ENCODE peak calls at places on chromosome 19, in seven cellular contexts. V is mucosa of descending colon, G is AG09309, S is cardiac fibroblast, B is GM23338, Y is upper lobe of left lung, O is prostate gland. I is an unnamed sample.

GRCh38 chr19:572891-573825 is 762 bp downstream of the BSG start:
- DNase-seq in Y (no peak), S (peak; percentile 67), V (peak; percentile 75), G (no peak), O (no peak), B (peak; percentile 59), I (peak; percentile 44)

GRCh38 chr19:57537953-57538547 is 10.9 kb downstream of the ZNF549 start:
- DNase-seq in S (peak; percentile 14), O (no peak), G (no peak), Y (no peak), V (no peak), B (no peak), I (no peak)

GRCh38 chr19:50728084-50728737 is 5.0 kb downstream of the CLEC11A start:
- DNase-seq in V (peak; percentile 51), S (peak; percentile 49), B (peak; percentile 99), O (peak; percentile 39), Y (peak; percentile 83), G (no peak), I (peak; percentile 38)

GRCh38 chr19:28705008-28705407 is 507.9 kb downstream of the UQCRFS1 start:
- DNase-seq in Y (no peak), B (peak; percentile 52), G (peak; percentile 68), O (no peak), V (no peak), S (peak; percentile 95), I (no peak)

GRCh38 chr19:7463575-7463974 is 25.3 kb downstream of the PEX11G start:
- DNase-seq in B (no peak), S (no peak), V (no peak), G (no peak), O (no peak), Y (no peak), I (no peak)

GRCh38 chr19:54426291-54426918 is 11.1 kb downstream of the TTYH1 start:
- DNase-seq in S (no peak), G (no peak), O (no peak), B (no peak), Y (no peak), V (no peak), I (no peak)

GRCh38 chr19:51034704-51035103 is at the start of gene KLK12:
- DNase-seq in Y (no peak), V (no peak), S (no peak), B (no peak), O (peak; percentile 42), G (no peak), I (no peak)

GRCh38 chr19:3785464-3785937 is 680 bp downstream of the MATK start:
- DNase-seq in V (no peak), B (no peak), Y (no peak), S (no peak), O (no peak), G (no peak), I (no peak)

GRCh38 chr19:47446534-47447469 is 24.9 kb downstream of the SLC8A2 start:
- DNase-seq in G (no peak), S (peak; percentile 18), Y (peak; percentile 82), B (peak; percentile 97), V (peak; percentile 63), O (no peak), I (no peak)

GRCh38 chr19:4524808-4525562 is 6.7 kb upstream of the PLIN4 start:
- DNase-seq in S (peak; percentile 55), Y (peak; percentile 85), B (peak; percentile 80), G (no peak), O (no peak), V (peak; percentile 72), I (no peak)

GRCh38 chr19:801030-801860 is 4.0 kb downstream of the PTBP1 start:
- DNase-seq in Y (peak; percentile 86), B (peak; percentile 15), S (peak; percentile 58), V (peak; percentile 60), O (no peak), G (no peak), I (peak; percentile 85)

GRCh38 chr19:48480151-48480475 is 10.9 kb downstream of the CYTH2 start:
- DNase-seq in V (peak; percentile 65), S (no peak), Y (peak; percentile 88), O (peak; percentile 68), G (no peak), B (peak; percentile 91), I (peak; percentile 66)

GRCh38 chr19:56547535-56547934 is 8.8 kb downstream of the ZFP28 start:
- DNase-seq in O (no peak), S (no peak), Y (no peak), B (peak; percentile 77), V (no peak), G (no peak), I (no peak)

GRCh38 chr19:15025237-15025636 is 24.0 kb upstream of the CASP14 start:
- DNase-seq in G (no peak), O (no peak), B (peak; percentile 63), Y (no peak), S (peak; percentile 4), V (no peak), I (no peak)

GRCh38 chr19:5823579-5824281 is 15.8 kb downstream of the FUT6 start:
- DNase-seq in V (peak; percentile 66), G (no peak), O (no peak), B (peak; percentile 62), S (peak; percentile 13), Y (peak; percentile 81), I (peak; percentile 62)

GRCh38 chr19:19860756-19861390 is 4.8 kb upstream of the ZNF253 start:
- DNase-seq in Y (peak; percentile 74), V (no peak), S (no peak), B (peak; percentile 97), G (no peak), O (no peak), I (no peak)

GRCh38 chr19:14370169-14370998 is 10.9 kb upstream of the ADGRE5 start:
- DNase-seq in V (no peak), Y (no peak), G (no peak), B (no peak), O (no peak), S (no peak), I (no peak)

GRCh38 chr19:10295847-10296591 is 6.3 kb downstream of the ICAM5 start:
- DNase-seq in V (peak; percentile 46), O (no peak), B (peak; percentile 75), G (no peak), Y (peak; percentile 84), S (no peak), I (no peak)
- H3K4me3 ChIP-seq in V (no peak overlapping the region), O (peak overlapping the region; percentile 1), B (peak overlapping the region; percentile 63), G (no peak overlapping the region), Y (peak overlapping the region; percentile 50), S (no peak overlapping the region), I (no peak overlapping the region)

GRCh38 chr19:17137417-17137816 is 61.8 kb downstream of the MYO9B start:
- DNase-seq in O (no peak), V (no peak), B (no peak), G (no peak), S (no peak), Y (no peak), I (no peak)

GRCh38 chr19:17136617-17137016 is 61.0 kb downstream of the MYO9B start:
- DNase-seq in G (no peak), B (no peak), S (no peak), O (no peak), V (no peak), Y (no peak), I (no peak)

GRCh38 chr19:17138937-17139598 is 63.5 kb downstream of the MYO9B start:
- DNase-seq in B (no peak), Y (no peak), S (no peak), G (no peak), O (peak; percentile 68), V (no peak), I (peak; percentile 81)

GRCh38 chr19:17136026-17136425 is 60.4 kb downstream of the MYO9B start:
- DNase-seq in V (no peak), O (no peak), B (peak; percentile 37), Y (no peak), G (no peak), S (no peak), I (no peak)
- H3K4me3 ChIP-seq in V (no peak overlapping the region), O (no peak overlapping the region), B (peak overlapping the region; percentile 16), Y (peak overlapping the region; percentile 26), G (no peak overlapping the region), S (no peak overlapping the region), I (no peak overlapping the region)

GRCh38 chr19:39672473-39672872 is 16.8 kb downstream of the LGALS16 start:
- DNase-seq in B (no peak), Y (no peak), V (no peak), G (no peak), S (no peak), O (no peak), I (no peak)
- H3K4me3 ChIP-seq in B (no peak overlapping the region), Y (no peak overlapping the region), V (no peak overlapping the region), G (no peak overlapping the region), S (no peak overlapping the region), O (no peak overlapping the region), I (no peak overlapping the region)

GRCh38 chr19:17871878-17872250 is at the start of gene SLC5A5:
- DNase-seq in O (no peak), V (no peak), B (peak; percentile 42), Y (no peak), G (no peak), S (no peak), I (no peak)

GRCh38 chr19:17871032-17871877 is 490 bp upstream of the SLC5A5 start:
- DNase-seq in G (no peak), V (no peak), Y (no peak), B (no peak), O (no peak), S (no peak), I (no peak)

GRCh38 chr19:17874423-17875135 is 2.8 kb downstream of the SLC5A5 start:
- DNase-seq in O (no peak), B (no peak), S (no peak), V (no peak), Y (no peak), G (no peak), I (no peak)

GRCh38 chr19:17872251-17873001 is 681 bp downstream of the SLC5A5 start:
- DNase-seq in S (no peak), G (no peak), O (no peak), V (peak; percentile 51), Y (peak; percentile 88), B (peak; percentile 39), I (no peak)

DNA sequence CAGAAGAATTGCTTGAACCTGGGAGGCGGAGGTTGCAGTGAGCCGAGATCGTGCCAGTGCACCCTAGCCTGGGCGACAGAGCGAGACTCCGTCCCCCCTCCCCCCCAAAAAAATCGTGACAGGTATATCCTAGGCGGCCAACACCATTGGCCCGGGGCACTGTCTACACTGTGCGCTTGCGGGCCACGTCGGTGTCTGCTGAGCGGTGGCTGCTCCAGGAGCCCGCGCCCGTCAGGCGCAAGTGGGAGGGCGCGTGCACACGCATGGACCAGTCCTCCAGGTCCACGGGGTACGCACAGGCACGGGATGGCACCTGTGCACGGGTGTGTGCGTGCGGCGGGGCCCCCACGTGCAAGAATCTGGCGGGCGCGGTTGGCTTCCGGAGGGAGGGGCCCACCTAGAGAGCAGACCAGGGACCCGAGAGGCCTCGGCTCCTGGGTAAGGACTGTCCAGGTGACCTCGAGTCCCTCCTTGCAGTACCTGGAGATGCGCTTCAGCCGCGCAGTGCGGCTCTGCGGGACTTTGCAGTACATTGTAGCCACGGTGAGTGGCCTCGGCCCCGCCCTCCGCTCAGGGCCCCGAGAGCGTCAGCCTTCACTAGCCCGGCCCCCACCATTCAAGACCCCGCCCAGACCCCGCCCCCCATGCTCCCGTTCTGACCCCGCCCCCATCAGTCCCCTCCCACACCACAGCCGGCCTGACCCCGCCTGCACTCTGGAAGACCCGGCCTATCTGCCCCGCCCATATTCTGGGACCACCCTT is 2.1 kb downstream of the SLC5A5 start:
- DNase-seq in V (peak; percentile 71), O (no peak), B (peak; percentile 94), S (peak; percentile 27), Y (peak; percentile 87), G (no peak), I (no peak)
- H3K4me3 ChIP-seq in V (no peak overlapping the region), O (no peak overlapping the region), B (peak overlapping the region; percentile 75), S (peak overlapping the region; percentile 13), Y (peak overlapping the region; percentile 32), G (no peak overlapping the region), I (no peak overlapping the region)

I was measured in pancreas.